ENCODE peak calls at places on chromosomes 6 and 20, in nine cellular contexts. One of them, this sample, is unnamed.

GRCh38 chr20:49594143-49594928 is 26.4 kb upstream of the PTGIS start:
- DNase-seq in ovary: no peak
- DNase-seq in A549: no peak
- DNase-seq in H54: no peak
- DNase-seq in heart left ventricle: peak; percentile 64
- DNase-seq in spleen: no peak
- DNase-seq in IMR-90: peak; percentile 87
- DNase-seq in GM12891: no peak
- DNase-seq in lower leg skin: peak; percentile 69
- DNase-seq in this sample: peak; percentile 54

GRCh38 chr6:38501931-38502330 is 137.8 kb downstream of the BTBD9 start:
- DNase-seq in ovary: no peak
- DNase-seq in A549: no peak
- DNase-seq in H54: no peak
- DNase-seq in heart left ventricle: no peak
- DNase-seq in spleen: no peak
- DNase-seq in IMR-90: no peak
- DNase-seq in GM12891: no peak
- DNase-seq in lower leg skin: no peak
- DNase-seq in this sample: no peak

GRCh38 chr6:19906161-19906560 is 69.0 kb downstream of the ID4 start:
- DNase-seq in ovary: no peak
- DNase-seq in A549: no peak
- DNase-seq in H54: no peak
- DNase-seq in heart left ventricle: no peak
- DNase-seq in spleen: no peak
- DNase-seq in IMR-90: no peak
- DNase-seq in GM12891: no peak
- DNase-seq in lower leg skin: no peak
- DNase-seq in this sample: no peak

GRCh38 chr20:41717464-41717863 is 99.3 kb upstream of the CHD6 start:
- DNase-seq in ovary: no peak
- DNase-seq in A549: no peak
- DNase-seq in H54: no peak
- DNase-seq in heart left ventricle: no peak
- DNase-seq in spleen: no peak
- DNase-seq in IMR-90: no peak
- DNase-seq in GM12891: no peak
- DNase-seq in lower leg skin: no peak
- DNase-seq in this sample: no peak

GRCh38 chr6:130893766-130894165 is 66.6 kb downstream of the SMLR1 start:
- DNase-seq in ovary: no peak
- DNase-seq in A549: no peak
- DNase-seq in H54: no peak
- DNase-seq in heart left ventricle: no peak
- DNase-seq in spleen: no peak
- DNase-seq in IMR-90: no peak
- DNase-seq in GM12891: no peak
- DNase-seq in lower leg skin: no peak
- DNase-seq in this sample: no peak

GRCh38 chr6:30763618-30764489 is 19.5 kb upstream of the IER3 start:
- DNase-seq in ovary: no peak
- DNase-seq in A549: no peak
- DNase-seq in H54: no peak
- DNase-seq in heart left ventricle: no peak
- DNase-seq in spleen: no peak
- DNase-seq in IMR-90: peak; percentile 54
- DNase-seq in GM12891: no peak
- DNase-seq in lower leg skin: no peak
- DNase-seq in this sample: no peak

GRCh38 chr6:51472745-51473483 is 614.5 kb downstream of the PKHD1 start:
- DNase-seq in ovary: no peak
- DNase-seq in A549: no peak
- DNase-seq in H54: no peak
- DNase-seq in heart left ventricle: no peak
- DNase-seq in spleen: no peak
- DNase-seq in IMR-90: no peak
- DNase-seq in GM12891: no peak
- DNase-seq in lower leg skin: peak; percentile 24
- DNase-seq in this sample: no peak

GRCh38 chr20:9427977-9428607 is 86.3 kb upstream of the LAMP5 start:
- DNase-seq in ovary: no peak
- DNase-seq in A549: no peak
- DNase-seq in H54: no peak
- DNase-seq in heart left ventricle: no peak
- DNase-seq in spleen: no peak
- DNase-seq in IMR-90: no peak
- DNase-seq in GM12891: no peak
- DNase-seq in lower leg skin: no peak
- DNase-seq in this sample: no peak

GRCh38 chr6:63058601-63059000 is 152.7 kb upstream of the FKBP1C start:
- DNase-seq in ovary: no peak
- DNase-seq in A549: no peak
- DNase-seq in H54: no peak
- DNase-seq in heart left ventricle: no peak
- DNase-seq in spleen: no peak
- DNase-seq in IMR-90: no peak
- DNase-seq in GM12891: no peak
- DNase-seq in lower leg skin: no peak
- DNase-seq in this sample: no peak

GRCh38 chr20:38245753-38246152 is 14.8 kb downstream of the KIAA1755 start:
- DNase-seq in ovary: peak; percentile 77
- DNase-seq in A549: no peak
- DNase-seq in H54: no peak
- DNase-seq in heart left ventricle: peak; percentile 49
- DNase-seq in spleen: peak; percentile 33
- DNase-seq in IMR-90: no peak
- DNase-seq in GM12891: no peak
- DNase-seq in lower leg skin: peak; percentile 31
- DNase-seq in this sample: peak; percentile 60

GRCh38 chr6:56349196-56349595 is 101.8 kb upstream of the COL21A1 start:
- DNase-seq in ovary: no peak
- DNase-seq in A549: no peak
- DNase-seq in H54: no peak
- DNase-seq in heart left ventricle: no peak
- DNase-seq in spleen: no peak
- DNase-seq in IMR-90: peak; percentile 42
- DNase-seq in GM12891: no peak
- DNase-seq in lower leg skin: no peak
- DNase-seq in this sample: no peak

GRCh38 chr6:79605061-79605460 is 26.1 kb upstream of the SH3BGRL2 start:
- DNase-seq in ovary: no peak
- DNase-seq in A549: no peak
- DNase-seq in H54: no peak
- DNase-seq in heart left ventricle: no peak
- DNase-seq in spleen: no peak
- DNase-seq in IMR-90: peak; percentile 43
- DNase-seq in GM12891: no peak
- DNase-seq in lower leg skin: no peak
- DNase-seq in this sample: no peak

GRCh38 chr20:53827996-53828672 is 234.5 kb upstream of the ZNF217 start:
- DNase-seq in ovary: no peak
- DNase-seq in A549: no peak
- DNase-seq in H54: no peak
- DNase-seq in heart left ventricle: no peak
- DNase-seq in spleen: no peak
- DNase-seq in IMR-90: peak; percentile 98
- DNase-seq in GM12891: no peak
- DNase-seq in lower leg skin: peak; percentile 73
- DNase-seq in this sample: no peak

GRCh38 chr6:159969921-159970320 is 1.0 kb downstream of the IGF2R start:
- DNase-seq in ovary: peak; percentile 57
- DNase-seq in A549: peak; percentile 64
- DNase-seq in H54: peak; percentile 60
- DNase-seq in heart left ventricle: peak; percentile 59
- DNase-seq in spleen: no peak
- DNase-seq in IMR-90: peak; percentile 84
- DNase-seq in GM12891: no peak
- DNase-seq in lower leg skin: peak; percentile 71
- DNase-seq in this sample: peak; percentile 59

GRCh38 chr6:35716798-35717197 is 20.0 kb upstream of the ARMC12 start:
- DNase-seq in ovary: peak; percentile 6
- DNase-seq in A549: no peak
- DNase-seq in H54: no peak
- DNase-seq in heart left ventricle: no peak
- DNase-seq in spleen: no peak
- DNase-seq in IMR-90: no peak
- DNase-seq in GM12891: no peak
- DNase-seq in lower leg skin: no peak
- DNase-seq in this sample: no peak

GRCh38 chr6:56370127-56370540 is 122.8 kb upstream of the COL21A1 start:
- DNase-seq in ovary: no peak
- DNase-seq in A549: peak; percentile 23
- DNase-seq in H54: no peak
- DNase-seq in heart left ventricle: peak; percentile 60
- DNase-seq in spleen: no peak
- DNase-seq in IMR-90: no peak
- DNase-seq in GM12891: no peak
- DNase-seq in lower leg skin: peak; percentile 73
- DNase-seq in this sample: no peak

GRCh38 chr20:54013397-54013941 is 56.9 kb downstream of the BCAS1 start:
- DNase-seq in ovary: no peak
- DNase-seq in A549: no peak
- DNase-seq in H54: no peak
- DNase-seq in heart left ventricle: no peak
- DNase-seq in spleen: no peak
- DNase-seq in IMR-90: no peak
- DNase-seq in GM12891: no peak
- DNase-seq in lower leg skin: no peak
- DNase-seq in this sample: no peak

GRCh38 chr6:28206527-28207243 is 18.4 kb upstream of the ZSCAN9 start:
- DNase-seq in ovary: no peak
- DNase-seq in A549: no peak
- DNase-seq in H54: no peak
- DNase-seq in heart left ventricle: no peak
- DNase-seq in spleen: no peak
- DNase-seq in IMR-90: peak; percentile 5
- DNase-seq in GM12891: no peak
- DNase-seq in lower leg skin: no peak
- DNase-seq in this sample: no peak

GRCh38 chr20:33609504-33609903 is 52.6 kb upstream of the C20orf144 start:
- DNase-seq in ovary: no peak
- DNase-seq in A549: no peak
- DNase-seq in H54: no peak
- DNase-seq in heart left ventricle: no peak
- DNase-seq in spleen: no peak
- DNase-seq in IMR-90: no peak
- DNase-seq in GM12891: no peak
- DNase-seq in lower leg skin: no peak
- DNase-seq in this sample: no peak

DNA sequence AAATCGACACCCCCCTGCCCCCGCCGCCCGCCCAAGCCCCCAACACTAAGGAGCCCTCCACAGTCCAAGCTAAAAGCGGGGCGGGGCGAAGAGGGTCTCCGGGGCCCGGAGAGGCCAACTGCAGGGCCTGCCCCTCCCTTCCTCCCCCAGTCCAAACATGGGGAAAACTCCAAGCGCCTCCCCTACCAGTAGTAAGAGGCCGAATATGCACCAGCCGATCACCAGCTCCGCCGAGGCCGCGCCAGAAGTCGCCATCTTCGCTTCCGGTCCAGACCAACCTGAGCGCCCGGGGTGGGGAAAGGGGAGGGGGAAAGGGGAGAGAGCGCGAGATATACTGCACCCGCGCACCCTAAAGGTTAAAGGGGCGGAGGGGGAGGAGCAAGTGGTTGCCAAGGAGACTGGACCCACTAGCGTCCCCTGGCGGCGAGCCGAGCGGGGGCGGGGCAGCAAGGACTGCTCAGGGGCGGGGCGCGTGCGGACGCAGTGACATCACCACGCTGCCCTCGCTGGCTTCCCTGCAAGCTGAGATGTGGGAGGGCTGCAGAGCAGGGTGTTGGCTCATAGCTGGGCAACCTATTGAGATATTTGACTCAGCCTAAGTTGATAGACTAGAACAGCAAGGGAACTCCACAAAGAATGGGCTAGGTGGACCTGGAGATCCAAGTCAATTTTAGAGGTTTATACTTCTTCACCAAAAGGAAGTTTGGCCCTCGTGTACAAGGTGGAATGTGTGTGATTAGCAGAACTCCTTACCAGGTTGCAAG is at the start of gene LMBRD1:
- DNase-seq in ovary: peak; percentile 96
- DNase-seq in A549: peak; percentile 71
- DNase-seq in H54: peak; percentile 82
- DNase-seq in heart left ventricle: peak; percentile 98
- DNase-seq in spleen: peak; percentile 100
- DNase-seq in IMR-90: peak; percentile 94
- DNase-seq in GM12891: peak; percentile 75
- DNase-seq in lower leg skin: peak; percentile 96
- DNase-seq in this sample: peak; percentile 96
- TF ChIP-seq POLR2A in ovary: peak; percentile 20
- TF ChIP-seq POLR2A in A549: peak; percentile 11
- TF ChIP-seq POLR2A in H54: peak; percentile 6
- TF ChIP-seq POLR2A in heart left ventricle: peak; percentile 49
- TF ChIP-seq POLR2A in spleen: no peak
- TF ChIP-seq POLR2A in IMR-90: peak; percentile 46
- TF ChIP-seq POLR2A in GM12891: peak; percentile 71
- TF ChIP-seq POLR2A in lower leg skin: no peak
- TF ChIP-seq POLR2A in this sample: peak; percentile 28

GRCh38 chr6:128712898-128713297 is 170.0 kb upstream of the LAMA2 start:
- DNase-seq in ovary: no peak
- DNase-seq in A549: no peak
- DNase-seq in H54: no peak
- DNase-seq in heart left ventricle: no peak
- DNase-seq in spleen: no peak
- DNase-seq in IMR-90: no peak
- DNase-seq in GM12891: no peak
- DNase-seq in lower leg skin: no peak
- DNase-seq in this sample: no peak
- TF ChIP-seq POLR2A in ovary: no peak
- TF ChIP-seq POLR2A in A549: no peak
- TF ChIP-seq POLR2A in H54: no peak
- TF ChIP-seq POLR2A in heart left ventricle: no peak
- TF ChIP-seq POLR2A in spleen: no peak
- TF ChIP-seq POLR2A in IMR-90: no peak
- TF ChIP-seq POLR2A in GM12891: no peak
- TF ChIP-seq POLR2A in lower leg skin: no peak
- TF ChIP-seq POLR2A in this sample: no peak

GRCh38 chr6:12895721-12896120 is 179.2 kb downstream of the PHACTR1 start:
- DNase-seq in ovary: no peak
- DNase-seq in A549: no peak
- DNase-seq in H54: no peak
- DNase-seq in heart left ventricle: no peak
- DNase-seq in spleen: no peak
- DNase-seq in IMR-90: no peak
- DNase-seq in GM12891: no peak
- DNase-seq in lower leg skin: no peak
- DNase-seq in this sample: no peak
- TF ChIP-seq POLR2A in ovary: no peak
- TF ChIP-seq POLR2A in A549: no peak
- TF ChIP-seq POLR2A in H54: no peak
- TF ChIP-seq POLR2A in heart left ventricle: no peak
- TF ChIP-seq POLR2A in spleen: no peak
- TF ChIP-seq POLR2A in IMR-90: no peak
- TF ChIP-seq POLR2A in GM12891: no peak
- TF ChIP-seq POLR2A in lower leg skin: no peak
- TF ChIP-seq POLR2A in this sample: no peak

DNA sequence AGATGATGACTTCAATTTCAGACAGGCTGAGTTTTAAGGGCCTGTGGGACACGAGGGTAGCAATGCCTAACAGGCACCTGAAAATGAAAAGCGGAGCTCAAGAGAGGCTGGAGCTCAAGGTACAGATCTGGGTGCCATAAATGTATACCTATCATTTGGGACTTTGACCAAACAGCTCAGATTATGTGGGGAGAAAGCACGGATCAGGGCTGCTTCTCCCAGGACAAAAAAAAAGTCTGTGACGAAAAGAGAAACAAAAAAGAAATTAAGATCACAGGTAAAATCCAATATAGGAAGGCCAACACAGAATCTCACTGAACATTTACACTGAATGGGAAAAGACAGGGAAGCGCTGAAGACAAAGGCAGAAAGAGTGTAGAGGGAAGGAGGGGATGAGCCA is 1.9 kb downstream of the PRELID3B start:
- DNase-seq in ovary: no peak
- DNase-seq in A549: no peak
- DNase-seq in H54: no peak
- DNase-seq in heart left ventricle: no peak
- DNase-seq in spleen: no peak
- DNase-seq in IMR-90: no peak
- DNase-seq in GM12891: no peak
- DNase-seq in lower leg skin: no peak
- DNase-seq in this sample: no peak
- TF ChIP-seq POLR2A in ovary: no peak
- TF ChIP-seq POLR2A in A549: no peak
- TF ChIP-seq POLR2A in H54: no peak
- TF ChIP-seq POLR2A in heart left ventricle: no peak
- TF ChIP-seq POLR2A in spleen: no peak
- TF ChIP-seq POLR2A in IMR-90: no peak
- TF ChIP-seq POLR2A in GM12891: no peak
- TF ChIP-seq POLR2A in lower leg skin: no peak
- TF ChIP-seq POLR2A in this sample: no peak

This sample was measured in gastrocnemius medialis.